ENCODE peak calls at places on chromosome 9, in four cellular contexts. One of them, this sample, is unnamed.

GRCh38 chr9:135524130-135524861 is 3.1 kb downstream of the LCN1 start:
- DNase-seq in Peyer's patch: no peak
- DNase-seq in cardiac muscle cell: peak
- DNase-seq in AG10803: peak
- DNase-seq in this sample: peak

GRCh38 chr9:134158242-134158641 is 6.1 kb downstream of the RNU6ATAC start:
- DNase-seq in Peyer's patch: no peak
- DNase-seq in AG10803: no peak
- DNase-seq in cardiac muscle cell: no peak
- DNase-seq in this sample: no peak

GRCh38 chr9:20009606-20010005 is 220.8 kb upstream of the SLC24A2 start:
- DNase-seq in AG10803: no peak
- DNase-seq in Peyer's patch: no peak
- DNase-seq in cardiac muscle cell: no peak
- DNase-seq in this sample: no peak

GRCh38 chr9:107542401-107542800 is 52.8 kb upstream of the KLF4 start:
- DNase-seq in AG10803: no peak
- DNase-seq in cardiac muscle cell: peak
- DNase-seq in Peyer's patch: no peak
- DNase-seq in this sample: peak

GRCh38 chr9:31137850-31138160 is 1246.6 kb upstream of the ACO1 start:
- DNase-seq in AG10803: no peak
- DNase-seq in cardiac muscle cell: peak
- DNase-seq in Peyer's patch: no peak
- DNase-seq in this sample: peak

GRCh38 chr9:21153688-21154608 is 12.3 kb upstream of the IFNW1 start:
- DNase-seq in cardiac muscle cell: peak
- DNase-seq in Peyer's patch: no peak
- DNase-seq in AG10803: no peak
- DNase-seq in this sample: peak

GRCh38 chr9:108671156-108671555 is 184.6 kb downstream of the ACTL7B start:
- DNase-seq in AG10803: peak
- DNase-seq in cardiac muscle cell: peak
- DNase-seq in Peyer's patch: no peak
- DNase-seq in this sample: peak

GRCh38 chr9:88527626-88528025 is 7.4 kb upstream of the NXNL2 start:
- DNase-seq in cardiac muscle cell: no peak
- DNase-seq in Peyer's patch: no peak
- DNase-seq in AG10803: no peak
- DNase-seq in this sample: no peak

GRCh38 chr9:133107245-133107722 is 13.8 kb downstream of the RALGDS start:
- DNase-seq in cardiac muscle cell: no peak
- DNase-seq in AG10803: no peak
- DNase-seq in Peyer's patch: no peak
- DNase-seq in this sample: no peak

GRCh38 chr9:18829858-18830257 is 203.2 kb downstream of the SAXO1 start:
- DNase-seq in AG10803: peak
- DNase-seq in Peyer's patch: no peak
- DNase-seq in cardiac muscle cell: no peak
- DNase-seq in this sample: peak

GRCh38 chr9:470795-471194 is 256.1 kb downstream of the DOCK8 start:
- DNase-seq in Peyer's patch: no peak
- DNase-seq in AG10803: no peak
- DNase-seq in cardiac muscle cell: peak
- DNase-seq in this sample: peak

GRCh38 chr9:130770679-130771442 is 64.2 kb upstream of the ABL1 start:
- DNase-seq in Peyer's patch: no peak
- DNase-seq in cardiac muscle cell: peak
- DNase-seq in AG10803: peak
- DNase-seq in this sample: peak

GRCh38 chr9:132154925-132155324 is 6.9 kb upstream of the NTNG2 start:
- DNase-seq in cardiac muscle cell: no peak
- DNase-seq in Peyer's patch: no peak
- DNase-seq in AG10803: no peak
- DNase-seq in this sample: no peak

GRCh38 chr9:106405871-106406435 is 457.0 kb upstream of the ZNF462 start:
- DNase-seq in cardiac muscle cell: no peak
- DNase-seq in AG10803: peak
- DNase-seq in Peyer's patch: no peak
- DNase-seq in this sample: no peak

GRCh38 chr9:137459147-137459600 is at the start of gene NSMF:
- DNase-seq in Peyer's patch: peak
- DNase-seq in AG10803: peak
- DNase-seq in cardiac muscle cell: peak
- DNase-seq in this sample: peak

GRCh38 chr9:137460363-137461315 is 1.5 kb upstream of the NSMF start:
- DNase-seq in cardiac muscle cell: no peak
- DNase-seq in Peyer's patch: no peak
- DNase-seq in AG10803: no peak
- DNase-seq in this sample: no peak

GRCh38 chr9:137461316-137461662 is 2.2 kb upstream of the NSMF start:
- DNase-seq in AG10803: no peak
- DNase-seq in cardiac muscle cell: no peak
- DNase-seq in Peyer's patch: no peak
- DNase-seq in this sample: no peak

GRCh38 chr9:137458194-137459146 is 664 bp downstream of the NSMF start:
- DNase-seq in Peyer's patch: no peak
- DNase-seq in cardiac muscle cell: no peak
- DNase-seq in AG10803: no peak
- DNase-seq in this sample: no peak

DNA sequence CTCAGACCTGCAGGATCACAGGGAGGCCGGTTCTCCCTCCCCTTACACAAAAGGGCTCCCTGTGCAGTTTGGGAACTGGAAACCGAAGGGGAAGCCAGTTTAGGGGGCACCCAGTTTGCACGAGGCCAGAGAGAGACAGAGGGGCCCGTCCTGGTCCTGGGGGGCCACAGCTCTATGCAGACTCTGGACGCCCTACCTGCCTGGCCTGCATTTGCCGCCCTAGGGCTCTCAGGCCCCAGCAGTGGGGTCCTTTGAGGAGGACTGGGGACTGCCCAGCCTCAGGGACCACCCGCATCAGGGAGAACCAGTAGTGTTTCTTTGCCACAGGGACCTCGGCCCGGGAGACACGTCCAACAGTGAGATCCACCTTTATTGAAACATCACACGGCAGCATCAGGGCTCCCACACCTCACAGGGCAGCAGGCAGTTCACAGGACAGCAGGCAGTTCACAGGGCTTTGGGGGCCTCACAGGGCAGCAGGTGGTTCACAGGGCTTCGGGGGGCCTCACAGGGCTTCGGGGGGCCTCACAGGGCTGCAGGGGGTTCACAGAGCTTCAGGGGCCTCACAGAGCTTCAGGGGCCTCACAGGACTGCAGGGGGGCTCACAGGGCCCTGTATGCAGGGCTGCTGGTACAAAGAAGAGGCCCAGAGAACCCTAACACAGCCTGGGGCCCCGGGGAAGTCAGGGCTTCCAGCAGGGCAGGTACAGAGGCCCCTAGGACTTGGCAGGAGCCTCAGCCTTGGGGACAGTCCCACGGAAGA is 648 bp upstream of the NSMF start:
- DNase-seq in Peyer's patch: no peak
- DNase-seq in cardiac muscle cell: no peak
- DNase-seq in AG10803: no peak
- DNase-seq in this sample: no peak
- H3K4me3 ChIP-seq in Peyer's patch: peak
- H3K4me3 ChIP-seq in cardiac muscle cell: peak
- H3K4me3 ChIP-seq in AG10803: peak
- H3K4me3 ChIP-seq in this sample: peak

DNA sequence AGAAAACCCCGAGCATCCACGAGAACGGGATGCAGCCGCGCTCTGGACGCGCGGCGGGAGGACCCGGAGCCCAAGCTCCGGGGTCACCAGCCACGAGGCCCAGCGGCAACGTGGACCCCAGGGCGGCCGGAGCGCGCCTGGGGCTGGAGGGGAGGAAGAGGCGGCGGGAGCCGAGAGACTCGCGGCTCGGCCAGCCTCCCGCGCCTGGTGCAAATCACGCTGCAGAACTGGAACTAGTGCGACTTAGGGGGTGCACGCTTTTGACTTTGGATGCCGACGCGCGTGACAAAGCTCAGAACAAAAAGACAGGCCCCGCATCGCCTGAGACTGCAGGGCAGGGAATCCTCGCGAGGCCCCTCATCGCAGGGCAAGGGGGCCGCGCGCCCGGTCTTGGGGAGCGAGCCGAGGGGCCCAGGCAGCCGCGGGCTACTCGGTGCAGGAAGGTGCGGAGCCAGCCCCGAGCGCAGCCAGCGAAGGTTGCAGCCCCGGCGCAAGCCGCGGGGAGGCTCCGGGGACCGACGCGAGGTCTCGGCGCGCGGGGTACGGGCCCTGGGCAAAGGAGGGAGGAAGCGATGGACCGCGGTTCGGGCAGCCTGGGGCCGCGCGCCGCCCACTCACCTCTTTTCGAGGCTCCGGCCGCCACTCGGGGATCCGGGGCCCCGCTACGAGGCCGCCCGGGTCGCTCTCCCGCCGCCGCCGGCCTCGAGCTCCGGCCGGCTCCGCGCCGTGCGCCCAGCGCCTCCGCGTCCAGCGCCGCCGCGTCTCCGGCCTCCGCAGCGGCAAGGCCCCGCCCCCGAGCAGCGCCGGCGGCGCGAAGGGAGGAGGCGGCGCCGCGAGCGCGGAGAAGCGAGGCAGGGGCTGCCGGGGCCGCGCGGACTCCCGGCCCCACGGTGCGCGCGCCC is at the start of gene GOLM1:
- DNase-seq in AG10803: peak
- DNase-seq in Peyer's patch: no peak
- DNase-seq in cardiac muscle cell: peak
- DNase-seq in this sample: peak
- TF ChIP-seq CTCF in AG10803: no peak
- TF ChIP-seq CTCF in Peyer's patch: peak
- TF ChIP-seq CTCF in cardiac muscle cell: peak
- TF ChIP-seq CTCF in this sample: no peak

GRCh38 chr9:113221800-113222481 is 597 bp downstream of the SLC31A1 start:
- DNase-seq in AG10803: no peak
- DNase-seq in Peyer's patch: no peak
- DNase-seq in cardiac muscle cell: no peak
- DNase-seq in this sample: no peak
- H3K4me3 ChIP-seq in AG10803: peak
- H3K4me3 ChIP-seq in Peyer's patch: peak
- H3K4me3 ChIP-seq in cardiac muscle cell: peak
- H3K4me3 ChIP-seq in this sample: peak

GRCh38 chr9:34291423-34291822 is 37.6 kb downstream of the KIF24 start:
- DNase-seq in AG10803: no peak
- DNase-seq in cardiac muscle cell: no peak
- DNase-seq in Peyer's patch: no peak
- DNase-seq in this sample: no peak

GRCh38 chr9:34292552-34292951 is 36.5 kb downstream of the KIF24 start:
- DNase-seq in cardiac muscle cell: no peak
- DNase-seq in Peyer's patch: no peak
- DNase-seq in AG10803: no peak
- DNase-seq in this sample: no peak

GRCh38 chr9:34289159-34289558 is 39.9 kb downstream of the KIF24 start:
- DNase-seq in Peyer's patch: no peak
- DNase-seq in cardiac muscle cell: no peak
- DNase-seq in AG10803: no peak
- DNase-seq in this sample: no peak

GRCh38 chr9:34291019-34291418 is 38.0 kb downstream of the KIF24 start:
- DNase-seq in AG10803: no peak
- DNase-seq in Peyer's patch: no peak
- DNase-seq in cardiac muscle cell: no peak
- DNase-seq in this sample: no peak
- TF ChIP-seq CTCF in AG10803: no peak
- TF ChIP-seq CTCF in Peyer's patch: no peak
- TF ChIP-seq CTCF in cardiac muscle cell: no peak
- TF ChIP-seq CTCF in this sample: no peak

GRCh38 chr9:103991001-103991400 is 103.1 kb upstream of the SMC2 start:
- DNase-seq in AG10803: no peak
- DNase-seq in cardiac muscle cell: no peak
- DNase-seq in Peyer's patch: no peak
- DNase-seq in this sample: no peak

GRCh38 chr9:103997861-103998370 is 96.2 kb upstream of the SMC2 start:
- DNase-seq in AG10803: no peak
- DNase-seq in Peyer's patch: no peak
- DNase-seq in cardiac muscle cell: no peak
- DNase-seq in this sample: no peak

GRCh38 chr9:103991698-103992097 is 102.4 kb upstream of the SMC2 start:
- DNase-seq in cardiac muscle cell: no peak
- DNase-seq in AG10803: no peak
- DNase-seq in Peyer's patch: no peak
- DNase-seq in this sample: no peak

GRCh38 chr9:103990311-103990710 is 103.8 kb upstream of the SMC2 start:
- DNase-seq in AG10803: no peak
- DNase-seq in Peyer's patch: no peak
- DNase-seq in cardiac muscle cell: no peak
- DNase-seq in this sample: no peak

DNA sequence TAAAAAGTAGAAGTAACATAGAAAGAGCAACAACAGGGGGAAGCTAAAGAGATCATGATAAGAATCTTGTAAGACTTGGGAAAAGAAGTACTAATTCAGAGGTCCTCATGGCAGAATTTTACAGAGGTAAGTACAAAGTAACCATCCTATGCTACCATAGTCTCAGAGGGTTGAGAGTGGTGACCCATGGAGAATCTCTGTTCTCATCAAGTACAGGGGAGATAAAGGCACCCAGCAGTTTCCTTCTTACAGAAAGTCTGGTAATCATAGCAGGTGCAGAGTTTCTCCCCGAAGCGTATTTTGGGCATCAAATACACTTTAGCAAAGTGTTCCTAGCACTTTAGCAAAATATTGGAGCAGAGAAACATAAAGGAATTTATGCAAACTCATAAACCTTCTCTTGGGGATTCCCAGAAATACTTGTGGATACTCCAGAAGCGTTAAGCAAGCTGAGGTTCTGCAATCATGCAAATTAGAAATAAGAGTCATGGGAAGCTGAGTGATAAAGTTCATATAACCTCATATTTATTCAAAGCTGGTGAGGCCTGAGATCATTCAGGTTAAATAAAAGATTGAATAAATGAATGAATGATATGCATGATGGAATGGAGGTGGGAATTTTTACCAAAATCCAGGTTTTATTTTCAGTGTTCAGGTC is 101.0 kb upstream of the SMC2 start:
- DNase-seq in AG10803: no peak
- DNase-seq in cardiac muscle cell: no peak
- DNase-seq in Peyer's patch: no peak
- DNase-seq in this sample: no peak
- H3K4me3 ChIP-seq in AG10803: no peak
- H3K4me3 ChIP-seq in cardiac muscle cell: no peak
- H3K4me3 ChIP-seq in Peyer's patch: no peak
- H3K4me3 ChIP-seq in this sample: no peak

GRCh38 chr9:120348951-120349429 is 231.0 kb downstream of the CDK5RAP2 start:
- DNase-seq in AG10803: peak
- DNase-seq in cardiac muscle cell: peak
- DNase-seq in Peyer's patch: no peak
- DNase-seq in this sample: peak
- TF ChIP-seq CTCF in AG10803: peak
- TF ChIP-seq CTCF in cardiac muscle cell: peak
- TF ChIP-seq CTCF in Peyer's patch: no peak
- TF ChIP-seq CTCF in this sample: peak

GRCh38 chr9:136686534-136686793 is 793 bp downstream of the AGPAT2 start:
- DNase-seq in cardiac muscle cell: no peak
- DNase-seq in Peyer's patch: no peak
- DNase-seq in AG10803: no peak
- DNase-seq in this sample: no peak

GRCh38 chr9:136689108-136689460 is 1.8 kb upstream of the AGPAT2 start:
- DNase-seq in Peyer's patch: no peak
- DNase-seq in AG10803: no peak
- DNase-seq in cardiac muscle cell: no peak
- DNase-seq in this sample: no peak

GRCh38 chr9:136686794-136687711 is at the start of gene AGPAT2:
- DNase-seq in AG10803: peak
- DNase-seq in cardiac muscle cell: peak
- DNase-seq in Peyer's patch: peak
- DNase-seq in this sample: no peak

GRCh38 chr9:136688274-136689107 is 1.2 kb upstream of the AGPAT2 start:
- DNase-seq in cardiac muscle cell: no peak
- DNase-seq in AG10803: no peak
- DNase-seq in Peyer's patch: no peak
- DNase-seq in this sample: no peak

GRCh38 chr9:136687721-136688223 is 515 bp upstream of the AGPAT2 start:
- DNase-seq in cardiac muscle cell: no peak
- DNase-seq in Peyer's patch: peak
- DNase-seq in AG10803: no peak
- DNase-seq in this sample: no peak
- H3K4me3 ChIP-seq in cardiac muscle cell: no peak
- H3K4me3 ChIP-seq in Peyer's patch: peak
- H3K4me3 ChIP-seq in AG10803: no peak
- H3K4me3 ChIP-seq in this sample: no peak

This sample was measured in fibroblast of pulmonary artery.